ENCODE peak calls at places on chromosomes 5 and 9, in nine cellular contexts. Q is T-helper 9 cell; O is WTC11; U is GM23338; W is NCI-H345; R is ureter; F is frontal cortex; I is stimulated activated CD8-positive, alpha-beta memory T cell treated with anti-CD3 and anti-CD28 coated beads, Interleukin-12 subunit alpha, Interleukin-12 subunit beta, amount 100 ng/mL, for 1 hour; D is progenitor cell of endocrine pancreas. V is an unnamed sample.

GRCh38 chr5:71955718-71956117 is 151.6 kb upstream of the MAP1B start:
- DNase-seq in Q (no peak), W (no peak), R (no peak), F (no peak), O (no peak), U (no peak), I (no peak), D (no peak), V (peak)

GRCh38 chr5:131394128-131394527 is 130.3 kb downstream of the CDC42SE2 start:
- DNase-seq in D (no peak), Q (no peak), R (no peak), O (no peak), U (no peak), I (peak), W (no peak), F (no peak), V (peak)

GRCh38 chr5:93252165-93252564 is 328.9 kb downstream of the NR2F1-AS1 start:
- DNase-seq in W (no peak), R (no peak), U (peak), O (no peak), D (no peak), I (no peak), F (no peak), Q (no peak), V (peak)

GRCh38 chr5:102867999-102868662 is 113.0 kb downstream of the PAM start:
- DNase-seq in W (no peak), O (no peak), D (no peak), R (no peak), I (no peak), U (no peak), Q (no peak), F (no peak), V (peak)

GRCh38 chr9:111298831-111299603 is 31.0 kb downstream of the OR2K2 start:
- DNase-seq in F (no peak), W (peak), Q (no peak), U (peak), D (no peak), O (no peak), I (no peak), R (peak), V (peak)

GRCh38 chr5:179292681-179293080 is 52.6 kb downstream of the ADAMTS2 start:
- DNase-seq in O (no peak), D (no peak), Q (no peak), W (no peak), U (no peak), R (no peak), I (no peak), F (no peak), V (no peak)

GRCh38 chr9:108776920-108777650 is 78.7 kb downstream of the ACTL7B start:
- DNase-seq in D (no peak), F (no peak), O (no peak), W (peak), Q (no peak), R (no peak), I (no peak), U (peak), V (peak)

GRCh38 chr5:55036477-55036876 is 12.4 kb downstream of the GZMK start:
- DNase-seq in D (no peak), Q (no peak), F (no peak), U (no peak), W (no peak), R (no peak), O (no peak), I (no peak), V (peak)

GRCh38 chr5:151174612-151175101 is 17.1 kb upstream of the ANXA6 start:
- DNase-seq in D (no peak), R (peak), I (no peak), U (peak), F (no peak), W (no peak), Q (no peak), O (no peak), V (no peak)

GRCh38 chr5:69449511-69449910 is 34.6 kb downstream of the MARVELD2 start:
- DNase-seq in Q (no peak), O (no peak), F (no peak), W (no peak), R (no peak), I (no peak), D (no peak), U (no peak), V (no peak)

GRCh38 chr5:102711525-102712240 is 43.4 kb upstream of the PAM start:
- DNase-seq in U (no peak), Q (no peak), R (no peak), I (no peak), F (no peak), D (no peak), W (no peak), O (no peak), V (no peak)

GRCh38 chr5:16957305-16958165 is 21.4 kb upstream of the MYO10 start:
- DNase-seq in U (no peak), I (no peak), R (no peak), W (no peak), D (no peak), O (no peak), F (no peak), Q (no peak), V (peak)

GRCh38 chr9:89387970-89388867 is 69.9 kb downstream of the SECISBP2 start:
- DNase-seq in D (no peak), Q (no peak), R (peak), F (peak), U (no peak), O (no peak), W (no peak), I (no peak), V (peak)

GRCh38 chr5:95718203-95718602 is 12.9 kb upstream of the RHOBTB3 start:
- DNase-seq in F (no peak), I (no peak), D (no peak), R (no peak), O (no peak), U (no peak), Q (no peak), W (no peak), V (peak)

GRCh38 chr9:69324549-69325401 is at the start of gene ENTREP1:
- DNase-seq in F (peak), Q (no peak), U (peak), W (peak), R (peak), I (no peak), O (peak), D (peak), V (peak)

GRCh38 chr5:97501965-97502305 is 318.9 kb upstream of the RIOK2 start:
- DNase-seq in W (no peak), D (no peak), F (no peak), U (no peak), I (no peak), O (no peak), Q (no peak), R (no peak), V (peak)

GRCh38 chr9:37961346-37961745 is 57.4 kb upstream of the SLC25A51 start:
- DNase-seq in R (no peak), F (no peak), I (no peak), Q (no peak), U (no peak), D (no peak), O (no peak), W (no peak), V (no peak)

GRCh38 chr5:130526708-130527107 is 622.4 kb downstream of the CHSY3 start:
- DNase-seq in F (no peak), R (no peak), I (no peak), W (no peak), O (no peak), Q (no peak), U (no peak), D (no peak), V (no peak)

GRCh38 chr5:137649228-137649890 is 86.5 kb downstream of the KLHL3 start:
- DNase-seq in O (no peak), R (no peak), U (no peak), F (no peak), D (no peak), Q (no peak), I (no peak), W (peak), V (peak)

GRCh38 chr5:82772281-82772680 is 304.9 kb downstream of the TMEM167A start:
- DNase-seq in U (no peak), Q (no peak), F (no peak), I (no peak), R (no peak), W (no peak), D (no peak), O (no peak), V (no peak)

GRCh38 chr5:32852535-32852934 is 141.4 kb downstream of the NPR3 start:
- DNase-seq in W (no peak), F (no peak), Q (no peak), R (no peak), D (no peak), O (peak), I (no peak), U (peak), V (peak)

GRCh38 chr9:14499976-14500375 is 186.0 kb upstream of the NFIB start:
- DNase-seq in D (no peak), R (no peak), F (no peak), O (no peak), U (no peak), W (no peak), I (no peak), Q (no peak), V (no peak)

GRCh38 chr5:158727771-158728311 is 371.9 kb downstream of the EBF1 start:
- DNase-seq in D (no peak), R (no peak), O (no peak), F (no peak), U (no peak), W (no peak), I (no peak), Q (no peak), V (no peak)

GRCh38 chr5:42992035-42992570 is 48.0 kb downstream of the ANXA2R start:
- DNase-seq in I (peak), Q (peak), R (peak), O (peak), D (no peak), F (peak), U (peak), W (peak), V (peak)

GRCh38 chr5:91296691-91297143 is 86.4 kb downstream of the ARRDC3 start:
- DNase-seq in W (no peak), O (no peak), Q (no peak), R (no peak), D (no peak), U (no peak), F (no peak), I (no peak), V (peak)

GRCh38 chr5:178364326-178364675 is 131.7 kb upstream of the PHYKPL start:
- DNase-seq in Q (no peak), I (no peak), W (no peak), O (no peak), D (no peak), R (no peak), U (no peak), F (no peak), V (no peak)

GRCh38 chr5:122999947-123000563 is 36.5 kb downstream of the PPIC start:
- DNase-seq in W (no peak), U (peak), I (no peak), F (no peak), R (no peak), D (no peak), Q (no peak), O (peak), V (peak)

GRCh38 chr5:5537426-5537825 is 114.9 kb downstream of the ICE1 start:
- DNase-seq in D (no peak), I (no peak), W (no peak), R (no peak), Q (no peak), F (no peak), O (no peak), U (no peak), V (no peak)

GRCh38 chr5:173645437-173645807 is 29.0 kb upstream of the BOD1 start:
- DNase-seq in I (no peak), O (peak), U (peak), D (no peak), R (no peak), Q (no peak), W (no peak), F (no peak), V (peak)